ENCODE peak calls at places on chromosome 9, in four cellular contexts. One of them, this sample, is unnamed.

GRCh38 chr9:19527663-19528062 is 118.9 kb downstream of the ACER2 start:
- DNase-seq in neural crest cell: no peak
- DNase-seq in retinal pigment epithelial cell: no peak
- DNase-seq in AG04449: no peak
- DNase-seq in this sample: no peak

GRCh38 chr9:105673850-105674387 is 11.7 kb downstream of the TAL2 start:
- DNase-seq in neural crest cell: no peak
- DNase-seq in retinal pigment epithelial cell: no peak
- DNase-seq in AG04449: no peak
- DNase-seq in this sample: no peak

GRCh38 chr9:108933231-108933630 is 693 bp downstream of the ELP1 start:
- DNase-seq in neural crest cell: no peak
- DNase-seq in retinal pigment epithelial cell: no peak
- DNase-seq in AG04449: no peak
- DNase-seq in this sample: no peak

GRCh38 chr9:581673-582497 is 259.6 kb upstream of the DMRT1 start:
- DNase-seq in neural crest cell: peak; percentile 9
- DNase-seq in retinal pigment epithelial cell: no peak
- DNase-seq in AG04449: no peak
- DNase-seq in this sample: no peak

GRCh38 chr9:106857811-106858470 is 5.0 kb upstream of the ZNF462 start:
- DNase-seq in neural crest cell: no peak
- DNase-seq in retinal pigment epithelial cell: no peak
- DNase-seq in AG04449: no peak
- DNase-seq in this sample: no peak

GRCh38 chr9:116237456-116237855 is 83.9 kb downstream of the PAPPA start:
- DNase-seq in neural crest cell: no peak
- DNase-seq in retinal pigment epithelial cell: no peak
- DNase-seq in AG04449: no peak
- DNase-seq in this sample: no peak

GRCh38 chr9:135282808-135283207 is 195.3 kb downstream of the OLFM1 start:
- DNase-seq in neural crest cell: no peak
- DNase-seq in retinal pigment epithelial cell: no peak
- DNase-seq in AG04449: no peak
- DNase-seq in this sample: no peak

GRCh38 chr9:26310294-26310693 is 582.3 kb downstream of the CAAP1 start:
- DNase-seq in neural crest cell: no peak
- DNase-seq in retinal pigment epithelial cell: no peak
- DNase-seq in AG04449: no peak
- DNase-seq in this sample: no peak

GRCh38 chr9:20340161-20340861 is 282.0 kb downstream of the MLLT3 start:
- DNase-seq in neural crest cell: no peak
- DNase-seq in retinal pigment epithelial cell: no peak
- DNase-seq in AG04449: no peak
- DNase-seq in this sample: no peak

GRCh38 chr9:3343671-3344070 is 182.1 kb downstream of the RFX3 start:
- DNase-seq in neural crest cell: no peak
- DNase-seq in retinal pigment epithelial cell: no peak
- DNase-seq in AG04449: no peak
- DNase-seq in this sample: no peak

GRCh38 chr9:33524431-33524947 is 438 bp downstream of the ANKRD18B start:
- DNase-seq in neural crest cell: peak; percentile 13
- DNase-seq in retinal pigment epithelial cell: no peak
- DNase-seq in AG04449: no peak
- DNase-seq in this sample: no peak

GRCh38 chr9:30630459-30630858 is 1754.0 kb upstream of the ACO1 start:
- DNase-seq in neural crest cell: no peak
- DNase-seq in retinal pigment epithelial cell: no peak
- DNase-seq in AG04449: no peak
- DNase-seq in this sample: no peak

GRCh38 chr9:79471577-79472543 is 99.9 kb upstream of the TLE4 start:
- DNase-seq in neural crest cell: no peak
- DNase-seq in retinal pigment epithelial cell: no peak
- DNase-seq in AG04449: no peak
- DNase-seq in this sample: no peak

GRCh38 chr9:75051285-75051684 is 23.2 kb upstream of the CARNMT1 start:
- DNase-seq in neural crest cell: no peak
- DNase-seq in retinal pigment epithelial cell: no peak
- DNase-seq in AG04449: no peak
- DNase-seq in this sample: no peak

GRCh38 chr9:20209421-20210340 is 412.6 kb downstream of the MLLT3 start:
- DNase-seq in neural crest cell: no peak
- DNase-seq in retinal pigment epithelial cell: no peak
- DNase-seq in AG04449: no peak
- DNase-seq in this sample: no peak

GRCh38 chr9:134403682-134404301 is 77.5 kb downstream of the RXRA start:
- DNase-seq in neural crest cell: no peak
- DNase-seq in retinal pigment epithelial cell: no peak
- DNase-seq in AG04449: peak; percentile 47
- DNase-seq in this sample: no peak

GRCh38 chr9:114146735-114147134 is 8.6 kb upstream of the COL27A1 start:
- DNase-seq in neural crest cell: no peak
- DNase-seq in retinal pigment epithelial cell: no peak
- DNase-seq in AG04449: no peak
- DNase-seq in this sample: no peak

GRCh38 chr9:34985311-34985899 is 4.1 kb upstream of the DNAJB5 start:
- DNase-seq in neural crest cell: peak; percentile 76
- DNase-seq in retinal pigment epithelial cell: no peak
- DNase-seq in AG04449: no peak
- DNase-seq in this sample: peak; percentile 75

GRCh38 chr9:23826120-23826629 is at the start of gene ELAVL2:
- DNase-seq in neural crest cell: peak; percentile 94
- DNase-seq in retinal pigment epithelial cell: peak; percentile 97
- DNase-seq in AG04449: peak; percentile 64
- DNase-seq in this sample: peak; percentile 95

GRCh38 chr9:126681336-126681735 is 67.6 kb downstream of the LMX1B start:
- DNase-seq in neural crest cell: no peak
- DNase-seq in retinal pigment epithelial cell: no peak
- DNase-seq in AG04449: no peak
- DNase-seq in this sample: no peak

GRCh38 chr9:111034573-111035539 is 3.4 kb downstream of the LPAR1 start:
- DNase-seq in neural crest cell: no peak
- DNase-seq in retinal pigment epithelial cell: no peak
- DNase-seq in AG04449: no peak
- DNase-seq in this sample: no peak

GRCh38 chr9:115191667-115192066 is 73.7 kb upstream of the TNC start:
- DNase-seq in neural crest cell: no peak
- DNase-seq in retinal pigment epithelial cell: no peak
- DNase-seq in AG04449: no peak
- DNase-seq in this sample: no peak

GRCh38 chr9:112176410-112177010 is 1.4 kb upstream of the SUSD1 start:
- DNase-seq in neural crest cell: no peak
- DNase-seq in retinal pigment epithelial cell: no peak
- DNase-seq in AG04449: no peak
- DNase-seq in this sample: no peak

GRCh38 chr9:100848731-100849130 is 179.8 kb upstream of the PLPPR1 start:
- DNase-seq in neural crest cell: no peak
- DNase-seq in retinal pigment epithelial cell: no peak
- DNase-seq in AG04449: no peak
- DNase-seq in this sample: no peak

GRCh38 chr9:135783540-135784245 is 81.7 kb downstream of the KCNT1 start:
- DNase-seq in neural crest cell: no peak
- DNase-seq in retinal pigment epithelial cell: no peak
- DNase-seq in AG04449: no peak
- DNase-seq in this sample: no peak

GRCh38 chr9:137311171-137311970 is 9.3 kb upstream of the NRARP start:
- DNase-seq in neural crest cell: no peak
- DNase-seq in retinal pigment epithelial cell: no peak
- DNase-seq in AG04449: no peak
- DNase-seq in this sample: no peak

GRCh38 chr9:77726814-77727213 is 78.7 kb upstream of the GNA14 start:
- DNase-seq in neural crest cell: no peak
- DNase-seq in retinal pigment epithelial cell: no peak
- DNase-seq in AG04449: no peak
- DNase-seq in this sample: no peak

GRCh38 chr9:73532985-73533384 is 381.3 kb downstream of the ANXA1 start:
- DNase-seq in neural crest cell: no peak
- DNase-seq in retinal pigment epithelial cell: no peak
- DNase-seq in AG04449: no peak
- DNase-seq in this sample: no peak

GRCh38 chr9:95750725-95751644 is 124.5 kb upstream of the ERCC6L2 start:
- DNase-seq in neural crest cell: no peak
- DNase-seq in retinal pigment epithelial cell: no peak
- DNase-seq in AG04449: no peak
- DNase-seq in this sample: no peak

GRCh38 chr9:97744710-97745708 is 47.9 kb upstream of the XPA start:
- DNase-seq in neural crest cell: no peak
- DNase-seq in retinal pigment epithelial cell: no peak
- DNase-seq in AG04449: no peak
- DNase-seq in this sample: no peak

GRCh38 chr9:86721843-86722705 is 225.2 kb downstream of the GAS1 start:
- DNase-seq in neural crest cell: no peak
- DNase-seq in retinal pigment epithelial cell: peak; percentile 75
- DNase-seq in AG04449: peak; percentile 79
- DNase-seq in this sample: no peak

GRCh38 chr9:132894857-132895846 is 16.5 kb downstream of the SPACA9 start:
- DNase-seq in neural crest cell: no peak
- DNase-seq in retinal pigment epithelial cell: no peak
- DNase-seq in AG04449: no peak
- DNase-seq in this sample: no peak

GRCh38 chr9:18700714-18701113 is 226.8 kb downstream of the ADAMTSL1 start:
- DNase-seq in neural crest cell: no peak
- DNase-seq in retinal pigment epithelial cell: no peak
- DNase-seq in AG04449: no peak
- DNase-seq in this sample: no peak

GRCh38 chr9:114851301-114851700 is 45.5 kb upstream of the TNFSF15 start:
- DNase-seq in neural crest cell: no peak
- DNase-seq in retinal pigment epithelial cell: no peak
- DNase-seq in AG04449: no peak
- DNase-seq in this sample: no peak

GRCh38 chr9:132486706-132487350 is 76.8 kb downstream of the CFAP77 start:
- DNase-seq in neural crest cell: no peak
- DNase-seq in retinal pigment epithelial cell: no peak
- DNase-seq in AG04449: no peak
- DNase-seq in this sample: no peak

GRCh38 chr9:130041648-130042405 is 1.2 kb downstream of the FNBP1 start:
- DNase-seq in neural crest cell: peak; percentile 13
- DNase-seq in retinal pigment epithelial cell: no peak
- DNase-seq in AG04449: no peak
- DNase-seq in this sample: no peak

GRCh38 chr9:135986605-135987004 is 25.4 kb upstream of the UBAC1 start:
- DNase-seq in neural crest cell: no peak
- DNase-seq in retinal pigment epithelial cell: no peak
- DNase-seq in AG04449: no peak
- DNase-seq in this sample: no peak

DNA sequence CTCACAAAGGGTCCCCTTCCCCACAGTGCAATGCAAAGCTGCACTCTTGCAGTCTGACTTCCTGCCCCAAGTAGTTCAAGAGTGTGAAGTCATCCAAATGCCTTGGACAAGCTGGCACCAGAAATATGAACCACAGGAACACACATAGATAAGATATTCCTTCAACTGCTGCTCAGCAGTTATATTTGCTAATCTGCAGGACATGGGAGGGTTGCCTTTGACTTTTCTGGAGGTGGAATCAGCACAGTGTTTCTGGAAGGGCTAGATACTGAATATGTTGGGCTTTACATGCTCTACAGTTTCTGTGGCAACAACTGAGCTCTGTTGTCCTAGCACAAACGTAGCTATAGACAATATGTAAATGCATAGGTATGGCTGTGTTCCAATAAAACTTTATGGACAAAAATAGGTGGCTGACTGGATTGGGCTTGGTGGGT is 96.7 kb upstream of the PCA3 start:
- DNase-seq in neural crest cell: no peak
- DNase-seq in retinal pigment epithelial cell: peak; percentile 90
- DNase-seq in AG04449: no peak
- DNase-seq in this sample: no peak
- TF ChIP-seq CTCF in neural crest cell: no peak
- TF ChIP-seq CTCF in retinal pigment epithelial cell: no peak
- TF ChIP-seq CTCF in AG04449: no peak
- TF ChIP-seq CTCF in this sample: no peak

DNA sequence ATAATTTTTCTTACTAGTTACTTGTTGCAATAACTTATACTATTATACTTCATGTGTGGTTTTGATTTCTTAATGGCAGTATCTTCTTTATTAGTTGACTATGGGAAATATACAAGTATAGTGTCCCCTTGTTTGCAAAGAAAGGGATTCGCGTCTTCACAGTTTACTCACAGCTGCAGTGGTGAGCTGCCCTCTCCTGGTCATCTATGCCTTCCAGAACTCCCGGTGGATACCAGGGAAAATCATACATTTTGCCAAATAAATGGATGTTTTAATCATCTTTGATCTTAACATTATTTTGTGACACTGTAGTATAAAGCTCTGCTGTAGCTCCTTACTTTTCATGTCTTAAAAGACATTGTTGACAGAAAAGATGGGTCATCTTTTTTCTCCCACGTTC is 142.0 kb downstream of the ZCCHC7 start:
- DNase-seq in neural crest cell: peak; percentile 11
- DNase-seq in retinal pigment epithelial cell: no peak
- DNase-seq in AG04449: no peak
- DNase-seq in this sample: no peak
- TF ChIP-seq CTCF in neural crest cell: peak; percentile 61
- TF ChIP-seq CTCF in retinal pigment epithelial cell: peak; percentile 88
- TF ChIP-seq CTCF in AG04449: peak; percentile 47
- TF ChIP-seq CTCF in this sample: peak; percentile 61

GRCh38 chr9:101977614-101978210 is 239.3 kb upstream of the GRIN3A start:
- DNase-seq in neural crest cell: no peak
- DNase-seq in retinal pigment epithelial cell: no peak
- DNase-seq in AG04449: no peak
- DNase-seq in this sample: peak; percentile 12
- TF ChIP-seq CTCF in neural crest cell: peak; percentile 83
- TF ChIP-seq CTCF in retinal pigment epithelial cell: peak; percentile 57
- TF ChIP-seq CTCF in AG04449: peak; percentile 26
- TF ChIP-seq CTCF in this sample: peak; percentile 43

GRCh38 chr9:5773324-5773999 is 59.5 kb downstream of the ERMP1 start:
- DNase-seq in neural crest cell: no peak
- DNase-seq in retinal pigment epithelial cell: no peak
- DNase-seq in AG04449: peak; percentile 46
- DNase-seq in this sample: no peak
- TF ChIP-seq CTCF in neural crest cell: no peak
- TF ChIP-seq CTCF in retinal pigment epithelial cell: peak; percentile 34
- TF ChIP-seq CTCF in AG04449: no peak
- TF ChIP-seq CTCF in this sample: no peak

GRCh38 chr9:121888438-121888775 is 204.7 kb downstream of the TTLL11 start:
- DNase-seq in neural crest cell: no peak
- DNase-seq in retinal pigment epithelial cell: no peak
- DNase-seq in AG04449: no peak
- DNase-seq in this sample: no peak
- TF ChIP-seq CTCF in neural crest cell: no peak
- TF ChIP-seq CTCF in retinal pigment epithelial cell: no peak
- TF ChIP-seq CTCF in AG04449: no peak
- TF ChIP-seq CTCF in this sample: no peak